ENCODE peak calls at places on chromosomes 11 and 22, in four cellular contexts. D, V, O and E are unnamed samples.

GRCh38 chr11:19025799-19026406 is 34.6 kb downstream of the MRGPRX2 start:
- DNase-seq in D (no peak), V (no peak), O (peak), E (no peak)

GRCh38 chr11:124879229-124879998 is 14.2 kb downstream of the ROBO3 start:
- DNase-seq in D (peak), V (no peak), O (no peak), E (no peak)

GRCh38 chr11:1998861-1999260 is 1.2 kb upstream of the H19 start:
- DNase-seq in D (no peak), V (no peak), O (no peak), E (no peak)

GRCh38 chr22:23011105-23011674 is 59.1 kb upstream of the GNAZ start:
- DNase-seq in D (no peak), V (no peak), O (no peak), E (no peak)

GRCh38 chr11:69773626-69774353 is 1.4 kb downstream of the FGF4 start:
- DNase-seq in D (no peak), V (no peak), O (no peak), E (no peak)

GRCh38 chr11:59560702-59561469 is 49.5 kb downstream of the OR4D9 start:
- DNase-seq in D (peak), V (peak), O (peak), E (peak)

GRCh38 chr11:67548555-67549110 is 25.4 kb upstream of the CABP2 start:
- DNase-seq in D (no peak), V (no peak), O (no peak), E (no peak)

GRCh38 chr11:92226331-92227232 is 2.0 kb downstream of the FAT3 start:
- DNase-seq in D (peak), V (no peak), O (no peak), E (peak)

GRCh38 chr11:103709366-103709765 is 327.1 kb upstream of the DDI1 start:
- DNase-seq in D (no peak), V (no peak), O (no peak), E (no peak)

GRCh38 chr22:24474221-24474620 is 20.9 kb upstream of the UPB1 start:
- DNase-seq in D (no peak), V (no peak), O (peak), E (no peak)

GRCh38 chr11:68040121-68040956 is 1.5 kb downstream of the TCIRG1 start:
- DNase-seq in D (peak), V (no peak), O (peak), E (peak)

GRCh38 chr11:94281321-94281720 is 23.1 kb upstream of the IZUMO1R start:
- DNase-seq in D (no peak), V (no peak), O (no peak), E (no peak)

GRCh38 chr11:67302571-67303131 is 679 bp upstream of the SSH3 start:
- DNase-seq in D (peak), V (no peak), O (no peak), E (peak)

GRCh38 chr11:62505112-62505783 is 41.4 kb downstream of the AHNAK start:
- DNase-seq in D (no peak), V (no peak), O (no peak), E (no peak)

GRCh38 chr11:4044971-4045646 is 49.5 kb upstream of the RRM1 start:
- DNase-seq in D (no peak), V (no peak), O (peak), E (no peak)

GRCh38 chr11:73308963-73309960 is 1.2 kb downstream of the ARHGEF17 start:
- DNase-seq in D (peak), V (no peak), O (peak), E (peak)

GRCh38 chr11:133064152-133064877 is 468.0 kb downstream of the OPCML start:
- DNase-seq in D (no peak), V (no peak), O (no peak), E (peak)

GRCh38 chr11:45982656-45983470 is 60.4 kb downstream of the LARGE2 start:
- DNase-seq in D (peak), V (no peak), O (peak), E (no peak)

GRCh38 chr11:69948256-69949141 is 129.3 kb upstream of the FGF3 start:
- DNase-seq in D (no peak), V (no peak), O (peak), E (no peak)

GRCh38 chr11:75400110-75400865 is 970 bp downstream of the RPS3 start:
- DNase-seq in D (peak), V (no peak), O (no peak), E (no peak)